ENCODE peak calls at places on chromosomes 7 and 10, in seven cellular contexts. One of them, this sample, is unnamed.
A peak's percentile ranks its signal among the peaks of the same experiment; 100 is the strongest.

GRCh38 chr7:150631084-150631824 is 931 bp downstream of the GIMAP6 start:
- DNase-seq in effector CD4-positive, alpha-beta T cell: no peak
- DNase-seq in GM18507: no peak
- DNase-seq in progenitor cell of endocrine pancreas: no peak
- DNase-seq in NCI-H1417: no peak
- DNase-seq in AG04450: no peak
- DNase-seq in kidney: peak; percentile 80
- DNase-seq in this sample: no peak

GRCh38 chr7:149295481-149295850 is 33.5 kb downstream of the ZNF783 start:
- DNase-seq in progenitor cell of endocrine pancreas: no peak
- DNase-seq in kidney: no peak
- DNase-seq in GM18507: no peak
- DNase-seq in AG04450: no peak
- DNase-seq in effector CD4-positive, alpha-beta T cell: no peak
- DNase-seq in NCI-H1417: no peak
- DNase-seq in this sample: no peak

GRCh38 chr10:35794703-35795102 is 152.6 kb upstream of the FZD8 start:
- DNase-seq in kidney: no peak
- DNase-seq in effector CD4-positive, alpha-beta T cell: no peak
- DNase-seq in GM18507: no peak
- DNase-seq in NCI-H1417: no peak
- DNase-seq in progenitor cell of endocrine pancreas: no peak
- DNase-seq in AG04450: no peak
- DNase-seq in this sample: no peak

GRCh38 chr10:35127289-35127891 is 744 bp downstream of the CREM start:
- DNase-seq in effector CD4-positive, alpha-beta T cell: peak; percentile 51
- DNase-seq in NCI-H1417: no peak
- DNase-seq in kidney: peak; percentile 91
- DNase-seq in progenitor cell of endocrine pancreas: peak; percentile 36
- DNase-seq in AG04450: peak; percentile 18
- DNase-seq in GM18507: no peak
- DNase-seq in this sample: peak; percentile 20

GRCh38 chr10:95246582-95247051 is 44.2 kb downstream of the PDLIM1 start:
- DNase-seq in NCI-H1417: peak; percentile 30
- DNase-seq in GM18507: peak; percentile 33
- DNase-seq in kidney: no peak
- DNase-seq in AG04450: no peak
- DNase-seq in progenitor cell of endocrine pancreas: peak; percentile 61
- DNase-seq in effector CD4-positive, alpha-beta T cell: peak; percentile 47
- DNase-seq in this sample: peak; percentile 72

GRCh38 chr10:131344747-131345146 is 33.2 kb upstream of the TCERG1L start:
- DNase-seq in progenitor cell of endocrine pancreas: no peak
- DNase-seq in effector CD4-positive, alpha-beta T cell: no peak
- DNase-seq in AG04450: no peak
- DNase-seq in kidney: no peak
- DNase-seq in NCI-H1417: no peak
- DNase-seq in GM18507: no peak
- DNase-seq in this sample: no peak

GRCh38 chr7:105461518-105461917 is 60.6 kb downstream of the PUS7 start:
- DNase-seq in NCI-H1417: no peak
- DNase-seq in progenitor cell of endocrine pancreas: no peak
- DNase-seq in kidney: no peak
- DNase-seq in GM18507: no peak
- DNase-seq in AG04450: no peak
- DNase-seq in effector CD4-positive, alpha-beta T cell: no peak
- DNase-seq in this sample: no peak

GRCh38 chr10:103800789-103801540 is 54.4 kb downstream of the SH3PXD2A start:
- DNase-seq in effector CD4-positive, alpha-beta T cell: no peak
- DNase-seq in AG04450: no peak
- DNase-seq in progenitor cell of endocrine pancreas: no peak
- DNase-seq in kidney: no peak
- DNase-seq in GM18507: no peak
- DNase-seq in NCI-H1417: no peak
- DNase-seq in this sample: no peak

GRCh38 chr7:116672596-116673503 is 854 bp downstream of the MET start:
- DNase-seq in kidney: peak; percentile 77
- DNase-seq in progenitor cell of endocrine pancreas: no peak
- DNase-seq in AG04450: no peak
- DNase-seq in effector CD4-positive, alpha-beta T cell: no peak
- DNase-seq in GM18507: no peak
- DNase-seq in NCI-H1417: peak; percentile 71
- DNase-seq in this sample: no peak

GRCh38 chr10:133335238-133336122 is 1.2 kb downstream of the CALY start:
- DNase-seq in effector CD4-positive, alpha-beta T cell: peak; percentile 90
- DNase-seq in kidney: peak; percentile 76
- DNase-seq in AG04450: no peak
- DNase-seq in NCI-H1417: peak; percentile 31
- DNase-seq in GM18507: no peak
- DNase-seq in progenitor cell of endocrine pancreas: no peak
- DNase-seq in this sample: no peak

GRCh38 chr10:19658622-19659233 is 157.5 kb upstream of the PLXDC2 start:
- DNase-seq in effector CD4-positive, alpha-beta T cell: no peak
- DNase-seq in GM18507: no peak
- DNase-seq in kidney: no peak
- DNase-seq in progenitor cell of endocrine pancreas: no peak
- DNase-seq in NCI-H1417: no peak
- DNase-seq in AG04450: no peak
- DNase-seq in this sample: no peak

This sample was measured in NCI-H1436.